ENCODE peak calls at places on chromosome 12, in five cellular contexts. C is cardiac muscle cell, F is OCI-LY7, D is psoas muscle, R is lower lobe of right lung. Z is an unnamed sample.
A peak's percentile ranks its signal among the peaks of the same experiment; 100 is the strongest.

GRCh38 chr12:49818241-49818640 is 10.0 kb downstream of the NCKAP5L start:
- DNase-seq in C (no peak), F (no peak), D (no peak), R (no peak), Z (no peak)

GRCh38 chr12:110680032-110680431 is 8.9 kb downstream of the HVCN1 start:
- DNase-seq in C (no peak), F (no peak), D (no peak), R (no peak), Z (no peak)

GRCh38 chr12:110279976-110280783 is 867 bp upstream of the ATP2A2 start:
- DNase-seq in C (no peak), F (peak; percentile 75), D (peak; percentile 73), R (peak; percentile 65), Z (peak; percentile 50)

GRCh38 chr12:5945071-5946008 is at the start of gene ANO2:
- DNase-seq in C (peak; percentile 25), F (no peak), D (no peak), R (no peak), Z (no peak)

GRCh38 chr12:102232446-102232845 is 34.8 kb upstream of the PMCH start:
- DNase-seq in C (peak; percentile 4), F (no peak), D (no peak), R (no peak), Z (no peak)

GRCh38 chr12:103333676-103334075 is 162.1 kb downstream of the C12orf42 start:
- DNase-seq in C (no peak), F (no peak), D (no peak), R (no peak), Z (no peak)

GRCh38 chr12:108724054-108724889 is 7.0 kb downstream of the CORO1C start:
- DNase-seq in C (no peak), F (peak; percentile 29), D (no peak), R (no peak), Z (no peak)

GRCh38 chr12:118773956-118774723 is 207.2 kb upstream of the SRRM4 start:
- DNase-seq in C (no peak), F (no peak), D (no peak), R (no peak), Z (no peak)

GRCh38 chr12:122318607-122319311 is 52.5 kb upstream of the VPS33A start:
- DNase-seq in C (peak; percentile 96), F (no peak), D (no peak), R (no peak), Z (no peak)

GRCh38 chr12:114700392-114701103 is 16.6 kb upstream of the TBX3 start:
- DNase-seq in C (peak; percentile 41), F (no peak), D (no peak), R (no peak), Z (no peak)

GRCh38 chr12:106204312-106204711 is 43.5 kb downstream of the CKAP4 start:
- DNase-seq in C (no peak), F (no peak), D (no peak), R (no peak), Z (no peak)

GRCh38 chr12:49462103-49462739 is 76.6 kb upstream of the KCNH3 start:
- DNase-seq in C (no peak), F (no peak), D (peak; percentile 68), R (no peak), Z (no peak)

GRCh38 chr12:88298014-88298682 is 156.0 kb downstream of the TMTC3 start:
- DNase-seq in C (no peak), F (no peak), D (no peak), R (no peak), Z (no peak)

GRCh38 chr12:116839287-116839830 is 41.9 kb downstream of the HRK start:
- DNase-seq in C (no peak), F (no peak), D (no peak), R (no peak), Z (no peak)

GRCh38 chr12:88519802-88520435 is 60.4 kb downstream of the KITLG start:
- DNase-seq in C (peak; percentile 60), F (no peak), D (no peak), R (no peak), Z (no peak)

GRCh38 chr12:95977764-95978305 is 18.3 kb downstream of the HAL start:
- DNase-seq in C (no peak), F (no peak), D (no peak), R (no peak), Z (no peak)

GRCh38 chr12:127148318-127148717 is 1118.7 kb upstream of the TMEM132C start:
- DNase-seq in C (no peak), F (no peak), D (no peak), R (no peak), Z (no peak)

GRCh38 chr12:127147724-127148123 is 1119.2 kb upstream of the TMEM132C start:
- DNase-seq in C (peak; percentile 28), F (no peak), D (no peak), R (no peak), Z (no peak)

GRCh38 chr12:127149226-127149964 is 1117.6 kb upstream of the TMEM132C start:
- DNase-seq in C (peak; percentile 45), F (no peak), D (no peak), R (no peak), Z (no peak)

GRCh38 chr12:127150028-127150427 is 1116.9 kb upstream of the TMEM132C start:
- DNase-seq in C (no peak), F (no peak), D (no peak), R (no peak), Z (no peak)

GRCh38 chr12:127150479-127150878 is 1116.5 kb upstream of the TMEM132C start:
- DNase-seq in C (no peak), F (no peak), D (no peak), R (no peak), Z (no peak)
- TF ChIP-seq CTCF in C (no peak), F (no peak), D (no peak), R (no peak), Z (no peak)

DNA sequence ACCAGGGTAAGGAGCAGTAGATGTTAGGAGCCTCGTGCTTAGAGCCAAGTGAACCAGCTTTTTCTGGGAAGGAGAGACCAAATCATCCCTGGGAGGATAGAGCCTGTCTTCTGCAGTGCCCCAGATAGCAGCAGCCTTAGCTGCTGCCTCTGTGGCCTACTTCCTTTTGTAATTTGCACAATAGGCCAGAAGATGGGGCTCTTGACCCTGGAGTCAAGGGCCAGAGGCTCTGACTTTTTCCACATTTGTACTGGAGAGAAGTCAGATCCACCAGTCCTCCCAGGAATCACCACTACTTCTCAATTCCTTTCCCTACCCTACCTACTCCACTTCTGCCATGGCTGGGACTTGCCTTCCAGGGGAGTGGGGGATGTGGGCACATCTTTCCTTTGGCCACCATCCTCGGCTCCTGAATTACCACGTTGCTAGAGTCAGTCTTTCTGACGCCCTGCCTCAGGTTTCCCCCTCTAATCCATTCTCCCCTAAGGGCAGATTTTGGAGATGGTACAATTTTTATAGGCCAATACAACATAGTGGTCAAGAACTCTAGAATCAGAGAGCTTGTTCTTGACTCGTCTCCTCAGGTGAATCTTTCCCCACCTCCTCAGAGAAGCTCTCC is 3.3 kb upstream of the SLC4A8 start:
- DNase-seq in C (peak; percentile 84), F (peak; percentile 64), D (no peak), R (no peak), Z (peak; percentile 59)
- TF ChIP-seq CTCF in C (peak; percentile 71), F (peak; percentile 80), D (peak; percentile 44), R (peak; percentile 61), Z (peak; percentile 75)

GRCh38 chr12:66302827-66303169 is 505 bp downstream of the HELB start:
- DNase-seq in C (no peak), F (no peak), D (no peak), R (no peak), Z (no peak)
- TF ChIP-seq CTCF in C (no peak), F (no peak), D (no peak), R (no peak), Z (no peak)

GRCh38 chr12:3207858-3208257 is 130.7 kb downstream of the TSPAN9 start:
- DNase-seq in C (no peak), F (no peak), D (no peak), R (no peak), Z (no peak)
- TF ChIP-seq CTCF in C (peak; percentile 17), F (peak; percentile 74), D (no peak), R (no peak), Z (peak; percentile 17)

DNA sequence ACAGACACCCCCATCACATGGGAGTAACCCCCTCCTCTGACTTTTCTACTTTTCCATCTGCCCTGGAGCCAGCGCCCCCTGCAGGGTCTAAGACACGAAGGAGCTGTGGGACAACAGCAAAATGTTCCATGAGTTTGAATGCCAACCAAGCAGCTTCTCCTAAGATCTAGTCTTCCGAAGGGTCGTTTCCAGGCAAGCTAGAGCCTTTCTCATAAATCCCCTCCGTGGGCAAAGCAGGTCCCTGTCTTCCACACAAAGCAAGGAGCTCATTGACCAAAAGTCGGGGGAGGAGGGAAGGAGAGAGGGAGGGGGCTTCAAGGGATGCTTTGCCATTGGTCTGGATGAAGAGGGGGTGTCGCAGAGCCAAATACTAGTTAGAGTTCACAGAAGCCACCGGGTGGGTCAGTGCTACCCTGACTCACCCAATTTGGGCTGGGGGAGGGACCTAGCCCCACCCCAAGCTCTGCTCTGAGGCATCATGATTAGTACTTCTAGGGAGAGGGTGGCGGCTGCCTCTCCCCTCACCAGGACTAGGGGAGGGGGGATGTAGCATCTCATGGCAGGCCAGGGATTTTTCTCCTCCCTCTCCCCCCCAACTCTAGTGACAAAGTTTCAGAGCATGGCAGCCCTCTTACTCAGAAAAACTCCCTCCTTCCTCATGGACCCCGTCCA is 1.6 kb downstream of the MSI1 start:
- DNase-seq in C (no peak), F (no peak), D (no peak), R (no peak), Z (no peak)
- TF ChIP-seq CTCF in C (peak; percentile 49), F (peak; percentile 75), D (no peak), R (peak; percentile 12), Z (peak; percentile 41)

DNA sequence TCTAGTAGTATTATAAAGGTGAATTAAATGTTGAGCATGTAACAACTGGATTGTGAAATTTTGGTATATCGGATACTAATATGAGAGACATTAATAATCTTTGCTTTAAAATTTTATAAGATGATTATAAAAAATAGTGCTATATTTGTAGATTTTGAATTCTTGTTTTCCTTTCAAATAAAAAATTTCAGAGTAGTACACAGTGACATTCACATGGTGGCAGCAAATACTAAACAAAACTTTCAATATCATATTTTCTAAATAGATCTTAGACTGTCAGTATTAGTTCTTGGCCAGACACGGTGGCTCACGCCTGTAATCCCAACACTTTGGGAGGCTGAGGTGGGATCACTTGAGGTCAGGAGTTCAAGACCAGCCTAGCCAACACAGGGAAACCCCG is 166.0 kb downstream of the NAV3 start:
- DNase-seq in C (no peak), F (peak; percentile 22), D (no peak), R (no peak), Z (no peak)
- TF ChIP-seq CTCF in C (no peak), F (peak; percentile 72), D (no peak), R (no peak), Z (no peak)

GRCh38 chr12:104551313-104551931 is 94.7 kb downstream of the CHST11 start:
- DNase-seq in C (no peak), F (peak; percentile 31), D (no peak), R (no peak), Z (no peak)

GRCh38 chr12:104544836-104545235 is 88.1 kb downstream of the CHST11 start:
- DNase-seq in C (no peak), F (no peak), D (no peak), R (no peak), Z (no peak)

GRCh38 chr12:104547239-104547638 is 90.5 kb downstream of the CHST11 start:
- DNase-seq in C (no peak), F (no peak), D (no peak), R (peak; percentile 49), Z (no peak)

GRCh38 chr12:104546575-104546974 is 89.8 kb downstream of the CHST11 start:
- DNase-seq in C (no peak), F (peak; percentile 52), D (no peak), R (peak; percentile 58), Z (no peak)

GRCh38 chr12:104549820-104550480 is 93.2 kb downstream of the CHST11 start:
- DNase-seq in C (no peak), F (peak; percentile 12), D (no peak), R (no peak), Z (no peak)
- TF ChIP-seq CTCF in C (no peak), F (peak; percentile 29), D (no peak), R (no peak), Z (no peak)

Z was measured in GM10248.